ENCODE peak calls at places on chromosomes 4 and X, in ten cellular contexts. K is stomach, X is colonic mucosa, O is lower lobe of right lung, P is dorsolateral prefrontal cortex, A is fibroblast of mammary gland, H is HFF-Myc, N is endothelial cell of umbilical vein, W is hepatocyte, E is foreskin fibroblast. M is an unnamed sample.

GRCh38 chrX:21398424-21398823 is 24.2 kb downstream of the CNKSR2 start:
- DNase-seq in K (no peak), X (no peak), O (no peak), P (no peak), A (peak; percentile 11), H (no peak), N (no peak), W (no peak), E (no peak), M (no peak)

GRCh38 chrX:112614640-112615039 is 65.1 kb downstream of the LHFPL1 start:
- DNase-seq in K (no peak), X (no peak), O (no peak), P (no peak), A (peak; percentile 1), H (no peak), N (no peak), W (peak; percentile 54), E (no peak), M (no peak)

GRCh38 chr4:172142331-172142738 is 329.1 kb downstream of the GALNTL6 start:
- DNase-seq in K (no peak), X (no peak), O (no peak), P (no peak), A (peak; percentile 24), H (no peak), N (peak; percentile 4), W (no peak), E (peak; percentile 46), M (peak; percentile 20)

GRCh38 chrX:137565921-137566745 is at the start of gene ZIC3:
- DNase-seq in K (peak; percentile 63), X (peak; percentile 33), O (peak; percentile 67), P (peak; percentile 76), A (peak; percentile 8), H (no peak), N (peak; percentile 25), W (peak; percentile 74), E (peak; percentile 17), M (no peak)

GRCh38 chrX:139932077-139932900 is 564 bp downstream of the ATP11C start:
- DNase-seq in K (peak; percentile 43), X (peak; percentile 47), O (peak; percentile 62), P (no peak), A (no peak), H (no peak), N (peak; percentile 22), W (peak; percentile 62), E (peak; percentile 67), M (no peak)

GRCh38 chr4:187632260-187633010 is 363.1 kb upstream of the ZFP42 start:
- DNase-seq in K (no peak), X (no peak), O (no peak), P (no peak), A (no peak), H (no peak), N (no peak), W (no peak), E (no peak), M (no peak)

GRCh38 chrX:10722804-10723364 is 102.5 kb upstream of the MID1 start:
- DNase-seq in K (peak; percentile 59), X (peak; percentile 67), O (no peak), P (peak; percentile 37), A (peak; percentile 65), H (peak; percentile 20), N (peak; percentile 54), W (peak; percentile 66), E (peak; percentile 77), M (no peak)

GRCh38 chrX:23228454-23228853 is 106.2 kb upstream of the PTCHD1 start:
- DNase-seq in K (no peak), X (no peak), O (no peak), P (no peak), A (no peak), H (no peak), N (no peak), W (no peak), E (no peak), M (peak; percentile 30)

GRCh38 chrX:41293269-41293668 is 40.7 kb upstream of the DDX3X start:
- DNase-seq in K (no peak), X (no peak), O (no peak), P (no peak), A (no peak), H (no peak), N (no peak), W (no peak), E (peak; percentile 15), M (no peak)
- TF ChIP-seq CTCF in K (no peak), X (no peak), O (no peak), P (no peak), A (peak; percentile 30), H (peak; percentile 17), N (peak; percentile 12), W (no peak), E (no peak), M (peak; percentile 45)

DNA sequence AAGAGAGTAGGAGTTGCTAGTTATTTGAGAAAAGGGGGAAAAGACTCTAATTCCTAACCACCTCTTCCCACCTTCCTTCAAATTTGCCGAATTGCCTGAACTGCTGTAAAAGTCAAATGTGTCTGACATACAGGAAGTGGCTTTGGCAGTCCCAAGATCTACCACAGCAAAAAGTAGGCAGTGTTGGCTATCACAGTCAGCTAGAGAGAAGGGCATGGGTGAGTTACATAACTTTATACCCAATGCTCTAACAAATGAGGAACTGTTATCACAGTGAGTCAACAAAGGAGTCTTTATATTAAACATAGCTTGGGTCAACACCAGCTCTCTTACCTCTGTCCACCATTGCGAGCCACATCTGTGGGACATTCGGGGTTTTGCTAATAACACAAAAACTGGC is 2.4 kb upstream of the MBNL3 start:
- DNase-seq in K (no peak), X (peak; percentile 34), O (no peak), P (no peak), A (no peak), H (no peak), N (no peak), W (peak; percentile 19), E (peak; percentile 23), M (no peak)
- H3K4me3 ChIP-seq in K (no peak overlapping the region), X (no peak overlapping the region), O (no peak overlapping the region), P (peak overlapping the region; percentile 69), A (no peak overlapping the region), H (no peak overlapping the region), N (no peak overlapping the region), W (no peak overlapping the region), E (no peak overlapping the region), M (no peak overlapping the region)

GRCh38 chrX:789096-789495 is 158.5 kb downstream of the SHOX start:
- DNase-seq in K (no peak), X (no peak), O (no peak), P (no peak), A (no peak), H (no peak), N (no peak), W (no peak), E (no peak), M (no peak)

GRCh38 chrX:790780-791360 is 160.3 kb downstream of the SHOX start:
- DNase-seq in K (no peak), X (no peak), O (no peak), P (no peak), A (no peak), H (no peak), N (no peak), W (no peak), E (no peak), M (no peak)

GRCh38 chrX:793216-793770 is 162.7 kb downstream of the SHOX start:
- DNase-seq in K (no peak), X (no peak), O (no peak), P (no peak), A (no peak), H (no peak), N (no peak), W (no peak), E (no peak), M (no peak)

GRCh38 chrX:790031-790430 is 159.4 kb downstream of the SHOX start:
- DNase-seq in K (no peak), X (no peak), O (no peak), P (no peak), A (no peak), H (no peak), N (no peak), W (no peak), E (no peak), M (no peak)

DNA sequence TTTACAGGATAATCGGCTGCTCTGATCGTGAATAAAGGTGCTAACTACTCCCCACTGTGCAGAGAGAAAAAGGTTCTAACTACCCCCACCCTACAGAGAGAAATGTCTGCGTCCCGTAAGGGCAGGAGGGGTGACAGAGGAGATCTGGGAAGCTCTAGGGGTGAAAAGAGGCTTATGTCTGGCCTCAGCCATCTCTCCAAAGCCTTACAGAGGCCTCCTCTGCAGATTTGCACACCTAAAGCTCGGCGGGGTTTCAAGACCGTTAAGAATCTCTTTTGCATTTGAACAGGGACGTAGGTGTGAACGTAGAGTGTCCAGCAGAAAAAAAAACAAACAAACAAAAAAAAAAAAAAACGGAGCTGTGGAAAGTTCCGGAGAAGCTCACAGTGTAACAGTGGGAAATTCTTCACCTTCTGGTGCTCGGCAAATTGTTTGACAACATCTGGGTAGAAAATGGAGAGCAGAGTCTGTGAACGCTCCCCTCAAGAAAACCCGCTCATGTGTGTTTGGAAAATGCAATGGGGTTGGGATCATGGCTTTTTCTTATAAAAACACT is 161.0 kb downstream of the SHOX start:
- DNase-seq in K (no peak), X (no peak), O (no peak), P (no peak), A (no peak), H (no peak), N (no peak), W (no peak), E (no peak), M (no peak)
- TF ChIP-seq CTCF in K (no peak), X (no peak), O (no peak), P (no peak), A (no peak), H (no peak), N (no peak), W (no peak), E (no peak), M (no peak)

GRCh38 chr4:168831919-168832745 is 177.9 kb downstream of the CBR4 start:
- DNase-seq in K (peak; percentile 88), X (peak; percentile 84), O (peak; percentile 82), P (peak; percentile 59), A (peak; percentile 63), H (no peak), N (peak; percentile 78), W (peak; percentile 93), E (peak; percentile 91), M (no peak)

GRCh38 chr4:168836482-168836881 is 173.6 kb downstream of the CBR4 start:
- DNase-seq in K (no peak), X (no peak), O (no peak), P (no peak), A (no peak), H (no peak), N (no peak), W (no peak), E (no peak), M (no peak)

GRCh38 chr4:168832746-168833575 is 177.1 kb downstream of the CBR4 start:
- DNase-seq in K (peak; percentile 27), X (peak; percentile 41), O (no peak), P (peak; percentile 47), A (peak; percentile 45), H (no peak), N (peak; percentile 32), W (peak; percentile 51), E (peak; percentile 57), M (no peak)

GRCh38 chr4:168837922-168838321 is 172.1 kb downstream of the CBR4 start:
- DNase-seq in K (no peak), X (no peak), O (no peak), P (no peak), A (no peak), H (no peak), N (no peak), W (no peak), E (no peak), M (no peak)

DNA sequence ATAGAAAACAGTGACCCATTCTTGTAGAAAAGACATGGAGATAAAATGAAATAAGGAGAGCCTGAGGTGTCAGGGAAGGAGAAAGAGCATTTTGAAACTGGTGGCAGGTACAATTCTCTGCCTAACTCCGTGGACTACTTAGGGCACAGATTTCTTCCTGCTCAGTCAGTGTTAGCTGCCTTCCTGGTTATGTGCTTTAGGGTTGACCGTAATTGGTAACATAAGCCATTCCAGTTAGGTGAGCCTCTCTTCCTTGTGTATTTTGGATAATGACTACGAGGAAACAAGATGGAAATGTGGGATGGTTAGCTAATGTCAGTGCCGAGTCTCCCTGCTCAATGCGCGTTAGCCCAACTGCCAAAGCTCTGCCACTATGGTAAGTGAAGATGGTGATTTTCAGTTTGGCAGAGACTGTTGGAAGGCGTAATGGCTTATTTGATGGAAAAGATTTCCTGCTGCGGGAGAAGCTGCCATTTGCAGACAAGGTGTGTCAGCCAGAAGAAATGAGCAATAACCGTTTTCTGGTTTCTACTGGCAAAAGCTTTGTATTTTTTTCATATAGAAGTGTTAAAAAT is 174.1 kb downstream of the CBR4 start:
- DNase-seq in K (no peak), X (no peak), O (no peak), P (no peak), A (no peak), H (no peak), N (no peak), W (no peak), E (no peak), M (no peak)
- H3K4me3 ChIP-seq in K (peak overlapping the region; percentile 28), X (no peak overlapping the region), O (peak overlapping the region; percentile 77), P (no peak overlapping the region), A (no peak overlapping the region), H (no peak overlapping the region), N (no peak overlapping the region), W (no peak overlapping the region), E (no peak overlapping the region), M (no peak overlapping the region)